ENCODE peak calls at places on chromosome 12, in ten cellular contexts. Q is prostate gland, X is thyroid gland, M is astrocyte, Z is foreskin keratinocyte, V is pancreas, T is adrenal gland, C is stomach, L is IMR-90, D is heart right ventricle. A is an unnamed sample. For H3K4me1, the result is how much of the 10 kb centered on the place peaks cover.

GRCh38 chr12:1738480-1738879 is 47.6 kb downstream of the ADIPOR2 start:
- DNase-seq in Q (no peak), X (no peak), M (no peak), Z (no peak), V (no peak), T (no peak), C (no peak), L (no peak), D (no peak), A (no peak)

GRCh38 chr12:240566-240965 is 22.1 kb downstream of the SLC6A13 start:
- DNase-seq in Q (no peak), X (no peak), M (no peak), Z (no peak), V (no peak), T (no peak), C (no peak), L (no peak), D (no peak), A (no peak)

GRCh38 chr12:20370001-20370381 is 1.7 kb downstream of the PDE3A start:
- DNase-seq in Q (peak), X (peak), M (peak), Z (no peak), V (peak), T (no peak), C (no peak), L (no peak), D (peak), A (no peak)

GRCh38 chr12:29944269-29945000 is 160.7 kb upstream of the TMTC1 start:
- DNase-seq in Q (no peak), X (no peak), M (no peak), Z (no peak), V (no peak), T (no peak), C (no peak), L (no peak), D (no peak), A (no peak)

GRCh38 chr12:58588771-58589170 is 331.5 kb downstream of the LRIG3 start:
- DNase-seq in Q (no peak), X (no peak), M (no peak), Z (peak), V (no peak), T (no peak), C (no peak), L (peak), D (no peak), A (no peak)

GRCh38 chr12:123387508-123388217 is 3.7 kb downstream of the KMT5A start:
- DNase-seq in Q (no peak), X (no peak), M (no peak), Z (no peak), V (no peak), T (no peak), C (no peak), L (no peak), D (no peak), A (no peak)

GRCh38 chr12:78143717-78144116 is 313.0 kb downstream of the NAV3 start:
- DNase-seq in Q (no peak), X (no peak), M (no peak), Z (no peak), V (no peak), T (no peak), C (no peak), L (no peak), D (no peak), A (no peak)

GRCh38 chr12:46628176-46628575 is 197.6 kb downstream of the SLC38A4 start:
- DNase-seq in Q (no peak), X (no peak), M (no peak), Z (no peak), V (no peak), T (no peak), C (no peak), L (no peak), D (no peak), A (no peak)

GRCh38 chr12:132648616-132649225 is 30.1 kb downstream of the P2RX2 start:
- DNase-seq in Q (no peak), X (no peak), M (no peak), Z (no peak), V (no peak), T (no peak), C (no peak), L (no peak), D (no peak), A (no peak)

GRCh38 chr12:28611115-28611435 is 420.8 kb downstream of the CCDC91 start:
- DNase-seq in Q (no peak), X (no peak), M (peak), Z (peak), V (no peak), T (no peak), C (no peak), L (peak), D (no peak), A (no peak)

GRCh38 chr12:45234134-45234865 is 18.4 kb downstream of the ANO6 start:
- DNase-seq in Q (peak), X (peak), M (peak), Z (peak), V (peak), T (peak), C (no peak), L (peak), D (peak), A (no peak)

GRCh38 chr12:20852649-20853048 is 42.1 kb downstream of the SLCO1B3 start:
- DNase-seq in Q (no peak), X (no peak), M (no peak), Z (no peak), V (no peak), T (no peak), C (no peak), L (no peak), D (no peak), A (no peak)

GRCh38 chr12:24185787-24186186 is 236.3 kb upstream of the SOX5 start:
- DNase-seq in Q (no peak), X (no peak), M (no peak), Z (no peak), V (no peak), T (no peak), C (no peak), L (no peak), D (no peak), A (no peak)

GRCh38 chr12:118741196-118741595 is 240.1 kb upstream of the SRRM4 start:
- DNase-seq in Q (no peak), X (no peak), M (no peak), Z (no peak), V (no peak), T (no peak), C (no peak), L (no peak), D (no peak), A (no peak)

GRCh38 chr12:124578854-124579253 is 11.4 kb upstream of the NCOR2 start:
- DNase-seq in Q (no peak), X (no peak), M (no peak), Z (no peak), V (no peak), T (no peak), C (no peak), L (no peak), D (no peak), A (no peak)

GRCh38 chr12:130698106-130698505 is 18.0 kb downstream of the RIMBP2 start:
- DNase-seq in Q (no peak), X (no peak), M (no peak), Z (no peak), V (no peak), T (no peak), C (no peak), L (no peak), D (no peak), A (no peak)

GRCh38 chr12:125140918-125141573 is 75.8 kb downstream of the AACS start:
- DNase-seq in Q (no peak), X (no peak), M (peak), Z (peak), V (no peak), T (no peak), C (no peak), L (peak), D (no peak), A (no peak)

GRCh38 chr12:57410534-57410933 is 20.3 kb downstream of the R3HDM2 start:
- DNase-seq in Q (no peak), X (no peak), M (no peak), Z (no peak), V (no peak), T (no peak), C (no peak), L (no peak), D (no peak), A (no peak)

GRCh38 chr12:31790759-31791158 is 61.9 kb upstream of the AMN1 start:
- DNase-seq in Q (no peak), X (no peak), M (no peak), Z (no peak), V (no peak), T (no peak), C (no peak), L (no peak), D (no peak), A (no peak)

GRCh38 chr12:105280966-105281693 is 45.2 kb upstream of the APPL2 start:
- DNase-seq in Q (no peak), X (no peak), M (no peak), Z (no peak), V (peak), T (no peak), C (peak), L (no peak), D (no peak), A (no peak)

GRCh38 chr12:27703720-27704452 is 6.7 kb upstream of the MRPS35 start:
- DNase-seq in Q (peak), X (peak), M (peak), Z (peak), V (peak), T (peak), C (peak), L (peak), D (peak), A (peak)

GRCh38 chr12:2960432-2960956 is 1.3 kb downstream of the TEAD4 start:
- DNase-seq in Q (no peak), X (peak), M (peak), Z (peak), V (no peak), T (no peak), C (no peak), L (peak), D (no peak), A (no peak)

DNA sequence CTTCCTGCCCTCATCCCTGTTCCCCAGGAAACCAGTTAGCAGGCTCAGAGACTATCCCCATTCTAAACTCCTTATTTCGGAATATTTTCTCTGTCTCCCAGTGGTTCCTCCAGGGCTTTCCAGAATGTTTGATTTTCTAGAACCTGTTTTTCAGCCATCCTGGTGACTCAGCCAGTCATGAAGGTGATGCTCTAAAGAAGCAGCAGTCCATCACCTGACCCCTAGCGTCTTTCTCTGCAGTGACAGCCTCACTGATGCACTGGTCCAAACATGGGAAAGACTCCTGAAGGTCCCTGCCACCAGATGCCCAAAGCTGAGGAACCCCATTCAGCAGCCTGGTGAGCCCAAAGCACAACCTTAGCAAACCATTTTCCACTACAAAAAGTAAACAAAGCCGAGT is 212.6 kb downstream of the PHETA1 start:
- DNase-seq in Q (no peak), X (no peak), M (no peak), Z (no peak), V (no peak), T (no peak), C (no peak), L (no peak), D (no peak), A (no peak)
- H3K27ac ChIP-seq in Q (no peak), X (no peak), M (no peak), Z (no peak), V (no peak), T (no peak), C (no peak), L (no peak), D (no peak), A (no peak)

GRCh38 chr12:70251226-70251625 is 8.0 kb downstream of the CNOT2 start:
- DNase-seq in Q (no peak), X (no peak), M (peak), Z (no peak), V (no peak), T (no peak), C (no peak), L (no peak), D (no peak), A (no peak)

GRCh38 chr12:70254225-70254624 is 11.0 kb downstream of the CNOT2 start:
- DNase-seq in Q (no peak), X (no peak), M (no peak), Z (no peak), V (no peak), T (no peak), C (no peak), L (no peak), D (no peak), A (no peak)

GRCh38 chr12:70255311-70255710 is 12.1 kb downstream of the CNOT2 start:
- DNase-seq in Q (no peak), X (no peak), M (peak), Z (no peak), V (no peak), T (no peak), C (no peak), L (peak), D (no peak), A (no peak)

GRCh38 chr12:70252832-70253231 is 9.6 kb downstream of the CNOT2 start:
- DNase-seq in Q (no peak), X (no peak), M (no peak), Z (no peak), V (no peak), T (no peak), C (no peak), L (peak), D (no peak), A (no peak)

GRCh38 chr12:70254846-70255245 is 11.6 kb downstream of the CNOT2 start:
- DNase-seq in Q (no peak), X (no peak), M (no peak), Z (no peak), V (no peak), T (no peak), C (no peak), L (no peak), D (no peak), A (no peak)
- H3K4me1 ChIP-seq in Q (under half), X (under half), M (under half), Z (under half), V (under half), T (under half), C (under half), L (under half), D (under half), A (under half)

DNA sequence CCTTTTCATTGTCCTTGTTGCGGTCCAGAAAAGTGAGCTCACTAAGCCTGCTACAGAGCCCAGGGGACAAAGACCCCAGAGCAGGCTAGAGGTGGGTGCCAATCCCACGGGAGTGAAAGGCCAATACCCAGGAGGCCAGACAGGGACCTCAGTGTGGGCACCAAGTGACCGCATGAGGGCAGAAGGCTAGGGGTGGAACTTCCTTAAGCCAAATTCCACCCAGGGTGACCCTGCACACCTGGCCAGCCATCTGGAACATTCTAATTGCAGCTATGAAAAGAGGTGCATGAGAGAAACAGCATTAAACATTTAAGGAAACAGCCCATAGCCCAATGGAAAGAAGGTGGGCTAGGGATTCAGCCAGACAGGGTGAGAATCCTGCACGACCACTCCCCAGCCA is 19.4 kb downstream of the GLTP start:
- DNase-seq in Q (no peak), X (peak), M (no peak), Z (no peak), V (no peak), T (no peak), C (no peak), L (no peak), D (no peak), A (no peak)
- H3K27ac ChIP-seq in Q (no peak), X (peak), M (no peak), Z (no peak), V (no peak), T (no peak), C (no peak), L (no peak), D (no peak), A (no peak)

GRCh38 chr12:101608301-101609133 is 13.7 kb downstream of the MYBPC1 start:
- DNase-seq in Q (peak), X (no peak), M (no peak), Z (no peak), V (peak), T (no peak), C (peak), L (no peak), D (no peak), A (peak)

GRCh38 chr12:101604132-101604531 is 9.4 kb downstream of the MYBPC1 start:
- DNase-seq in Q (no peak), X (no peak), M (no peak), Z (peak), V (no peak), T (no peak), C (no peak), L (no peak), D (no peak), A (no peak)

GRCh38 chr12:101607894-101608293 is 13.1 kb downstream of the MYBPC1 start:
- DNase-seq in Q (no peak), X (no peak), M (no peak), Z (no peak), V (no peak), T (no peak), C (peak), L (no peak), D (no peak), A (no peak)

GRCh38 chr12:101612162-101612916 is 17.6 kb downstream of the MYBPC1 start:
- DNase-seq in Q (no peak), X (no peak), M (no peak), Z (no peak), V (no peak), T (no peak), C (no peak), L (no peak), D (no peak), A (no peak)

GRCh38 chr12:101609198-101609597 is 14.4 kb downstream of the MYBPC1 start:
- DNase-seq in Q (no peak), X (no peak), M (no peak), Z (no peak), V (no peak), T (no peak), C (no peak), L (no peak), D (no peak), A (no peak)
- H3K4me1 ChIP-seq in Q (under half), X (under half), M (under half), Z (under half), V (under half), T (under half), C (under half), L (under half), D (under half), A (under half)

GRCh38 chr12:62446741-62447452 is 19.7 kb upstream of the MON2 start:
- DNase-seq in Q (no peak), X (no peak), M (no peak), Z (no peak), V (no peak), T (no peak), C (no peak), L (no peak), D (no peak), A (no peak)
- H3K27ac ChIP-seq in Q (no peak), X (no peak), M (no peak), Z (no peak), V (no peak), T (no peak), C (no peak), L (no peak), D (no peak), A (no peak)

GRCh38 chr12:62270384-62270783 is 10.2 kb downstream of the USP15 start:
- DNase-seq in Q (no peak), X (no peak), M (no peak), Z (no peak), V (no peak), T (no peak), C (no peak), L (no peak), D (no peak), A (no peak)

GRCh38 chr12:62269464-62270228 is 9.4 kb downstream of the USP15 start:
- DNase-seq in Q (no peak), X (no peak), M (no peak), Z (no peak), V (no peak), T (no peak), C (no peak), L (no peak), D (no peak), A (no peak)

GRCh38 chr12:62267490-62267889 is 7.3 kb downstream of the USP15 start:
- DNase-seq in Q (no peak), X (no peak), M (no peak), Z (no peak), V (no peak), T (no peak), C (no peak), L (no peak), D (no peak), A (no peak)

GRCh38 chr12:62270872-62271271 is 10.7 kb downstream of the USP15 start:
- DNase-seq in Q (no peak), X (no peak), M (no peak), Z (no peak), V (no peak), T (no peak), C (no peak), L (no peak), D (no peak), A (no peak)

GRCh38 chr12:62268956-62269355 is 8.8 kb downstream of the USP15 start:
- DNase-seq in Q (no peak), X (no peak), M (peak), Z (peak), V (no peak), T (no peak), C (no peak), L (peak), D (no peak), A (no peak)
- H3K4me1 ChIP-seq in Q (under half), X (under half), M (under half), Z (under half), V (half or more), T (half or more), C (under half), L (under half), D (under half), A (under half)

A was measured in lung.